ENCODE peak calls at places on chromosomes 16 and 17, in seven cellular contexts. G is tibial artery, F is neural progenitor cell, T is astrocyte, Q is GM23338, J is brain microvascular endothelial cell, E is IMR-90. B is an unnamed sample.

GRCh38 chr16:75248536-75249380 is 2.7 kb downstream of the BCAR1 start:
- DNase-seq in G (no peak), F (no peak), T (no peak), Q (no peak), J (no peak), E (no peak), B (no peak)

GRCh38 chr16:52446076-52446475 is 100.9 kb downstream of the TOX3 start:
- DNase-seq in G (no peak), F (no peak), T (no peak), Q (no peak), J (no peak), E (no peak), B (no peak)

GRCh38 chr17:68497885-68498319 is 14.3 kb upstream of the PRKAR1A start:
- DNase-seq in G (no peak), F (no peak), T (no peak), Q (no peak), J (no peak), E (no peak), B (no peak)

GRCh38 chr17:50267074-50267841 is 7.0 kb upstream of the TMEM92 start:
- DNase-seq in G (no peak), F (no peak), T (no peak), Q (no peak), J (no peak), E (peak), B (peak)

GRCh38 chr17:50470451-50470850 is 1.8 kb upstream of the CHAD start:
- DNase-seq in G (no peak), F (no peak), T (no peak), Q (no peak), J (no peak), E (no peak), B (no peak)

GRCh38 chr17:72943826-72944689 is 148.4 kb downstream of the SLC39A11 start:
- DNase-seq in G (no peak), F (no peak), T (no peak), Q (no peak), J (no peak), E (no peak), B (no peak)

GRCh38 chr17:61009619-61010018 is 332.0 kb downstream of the BCAS3 start:
- DNase-seq in G (no peak), F (no peak), T (peak), Q (no peak), J (peak), E (peak), B (no peak)

GRCh38 chr17:56819431-56820145 is 14.1 kb downstream of the C17orf67 start:
- DNase-seq in G (peak), F (peak), T (peak), Q (peak), J (peak), E (peak), B (peak)

GRCh38 chr17:75459590-75460267 is 3.3 kb downstream of the TMEM94 start:
- DNase-seq in G (no peak), F (no peak), T (no peak), Q (no peak), J (no peak), E (no peak), B (no peak)

GRCh38 chr17:42342242-42343008 is 45.8 kb downstream of the STAT3 start:
- DNase-seq in G (no peak), F (no peak), T (peak), Q (no peak), J (peak), E (peak), B (peak)

GRCh38 chr17:70093163-70093562 is 18.1 kb downstream of the KCNJ16 start:
- DNase-seq in G (no peak), F (no peak), T (no peak), Q (no peak), J (no peak), E (no peak), B (no peak)
- TF ChIP-seq CTCF in G (no peak), F (no peak), T (no peak), Q (no peak), J (no peak), E (no peak), B (no peak)

DNA sequence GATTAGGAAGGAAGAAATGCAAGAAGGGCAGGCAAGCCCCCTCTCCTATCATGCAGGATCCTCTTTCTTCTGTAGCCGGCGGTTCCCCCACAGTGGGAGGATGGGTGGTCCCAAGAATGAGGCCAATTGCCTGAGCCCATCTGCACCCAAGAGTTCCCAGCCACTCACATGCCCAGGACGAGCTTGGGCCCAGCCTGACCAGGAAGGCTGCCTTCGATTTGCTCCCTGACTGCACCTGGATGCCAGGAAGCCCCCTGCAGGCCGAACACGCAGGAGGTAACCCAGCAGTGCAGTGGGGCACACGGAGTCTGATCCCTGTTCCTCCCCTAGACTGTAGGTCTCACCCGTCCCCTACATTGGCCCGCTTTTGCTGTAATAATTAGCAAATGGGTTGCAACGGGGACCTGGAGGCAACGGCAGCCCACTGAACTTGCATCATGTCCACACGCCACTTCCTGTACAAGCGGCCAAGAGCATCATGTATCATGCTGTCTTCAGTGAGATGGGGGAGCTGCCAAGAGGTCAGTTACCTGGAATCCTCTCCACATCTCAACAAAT is 67.5 kb downstream of the AMFR start:
- DNase-seq in G (no peak), F (peak), T (no peak), Q (peak), J (no peak), E (no peak), B (no peak)
- TF ChIP-seq CTCF in G (no peak), F (no peak), T (no peak), Q (peak), J (peak), E (no peak), B (peak)

GRCh38 chr16:73219176-73219575 is 171.2 kb upstream of the ZFHX3 start:
- DNase-seq in G (no peak), F (no peak), T (no peak), Q (no peak), J (no peak), E (no peak), B (no peak)
- TF ChIP-seq CTCF in G (no peak), F (peak), T (peak), Q (peak), J (peak), E (no peak), B (peak)

GRCh38 chr16:21239646-21240045 is 6.1 kb downstream of the ANKS4B start:
- DNase-seq in G (no peak), F (no peak), T (no peak), Q (no peak), J (no peak), E (no peak), B (no peak)
- TF ChIP-seq CTCF in G (no peak), F (no peak), T (no peak), Q (no peak), J (no peak), E (no peak), B (no peak)

GRCh38 chr16:30956601-30957455 is 726 bp upstream of the SETD1A start:
- DNase-seq in G (peak), F (peak), T (peak), Q (peak), J (peak), E (peak), B (peak)
- TF ChIP-seq CTCF in G (peak), F (peak), T (no peak), Q (peak), J (peak), E (peak), B (peak)

GRCh38 chr16:56331399-56331798 is 93.9 kb downstream of the AMFR start:
- DNase-seq in G (no peak), F (no peak), T (no peak), Q (no peak), J (no peak), E (no peak), B (no peak)

GRCh38 chr16:56334761-56335160 is 90.6 kb downstream of the AMFR start:
- DNase-seq in G (no peak), F (no peak), T (no peak), Q (no peak), J (no peak), E (no peak), B (no peak)

GRCh38 chr16:56330476-56330875 is 94.9 kb downstream of the AMFR start:
- DNase-seq in G (no peak), F (no peak), T (no peak), Q (no peak), J (no peak), E (no peak), B (no peak)

GRCh38 chr16:56331915-56332314 is 93.4 kb downstream of the AMFR start:
- DNase-seq in G (no peak), F (no peak), T (no peak), Q (no peak), J (no peak), E (no peak), B (no peak)

GRCh38 chr16:56332464-56333079 is 92.8 kb downstream of the AMFR start:
- DNase-seq in G (peak), F (peak), T (peak), Q (peak), J (peak), E (peak), B (peak)
- TF ChIP-seq CTCF in G (no peak), F (peak), T (no peak), Q (peak), J (peak), E (peak), B (peak)

GRCh38 chr17:32016231-32016630 is 9.0 kb downstream of the LRRC37B start:
- DNase-seq in G (no peak), F (no peak), T (no peak), Q (no peak), J (no peak), E (no peak), B (no peak)
- TF ChIP-seq CTCF in G (no peak), F (no peak), T (no peak), Q (no peak), J (no peak), E (no peak), B (no peak)

DNA sequence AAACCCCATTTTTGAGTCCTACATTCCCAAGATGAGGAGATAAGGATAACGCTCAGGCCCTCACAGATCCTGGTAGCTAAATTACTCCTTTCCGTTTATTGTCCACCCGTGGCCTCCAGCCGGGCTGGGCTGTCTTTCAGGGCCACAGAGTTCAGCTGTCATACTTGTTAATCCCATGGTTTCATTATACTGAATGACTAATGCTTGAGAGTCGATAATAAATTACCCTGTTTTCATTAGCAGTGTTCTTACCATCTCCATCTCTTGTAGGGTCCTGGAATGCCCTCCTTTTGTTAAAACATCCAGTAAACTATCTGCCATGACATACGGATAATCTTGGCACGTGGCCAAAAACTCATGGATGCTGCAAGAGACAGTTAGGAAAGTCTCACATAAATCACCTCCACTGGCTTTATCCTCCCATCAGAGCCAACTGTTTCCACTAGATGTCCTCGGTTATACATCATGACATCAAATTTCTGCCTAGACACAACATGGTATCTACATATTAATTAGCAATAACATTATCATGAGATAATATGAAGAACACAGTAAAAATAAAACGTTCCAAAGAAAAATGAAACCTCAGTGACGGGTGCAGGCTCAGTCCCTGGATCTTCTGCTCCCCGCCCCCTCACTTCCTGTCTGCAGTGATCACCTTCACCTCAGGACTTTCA is 45.3 kb downstream of the BRD7 start:
- DNase-seq in G (no peak), F (no peak), T (no peak), Q (no peak), J (peak), E (peak), B (peak)
- TF ChIP-seq CTCF in G (no peak), F (peak), T (peak), Q (peak), J (peak), E (peak), B (peak)

DNA sequence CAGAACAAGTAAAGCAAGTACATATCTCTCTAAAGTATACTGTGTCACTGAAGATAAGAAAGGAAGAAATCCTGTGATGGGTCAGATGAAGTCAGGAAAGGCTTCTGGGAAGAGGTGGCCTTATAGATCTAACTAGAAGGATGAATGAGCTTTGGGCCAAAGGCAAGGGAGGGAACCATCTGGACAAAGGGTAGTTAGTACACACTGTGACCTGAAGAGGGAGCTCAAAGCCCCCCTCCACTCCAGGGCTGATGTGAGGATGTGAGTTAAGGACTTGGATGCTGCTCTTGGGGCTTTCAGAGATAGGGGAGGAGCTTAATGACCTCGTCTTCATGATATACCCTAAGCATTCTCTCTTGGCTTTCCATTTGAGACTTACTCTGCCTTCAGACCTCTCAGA is 185.3 kb upstream of the CACNG3 start:
- DNase-seq in G (no peak), F (peak), T (peak), Q (peak), J (peak), E (peak), B (no peak)
- TF ChIP-seq CTCF in G (no peak), F (peak), T (peak), Q (peak), J (no peak), E (peak), B (peak)

B was measured in HFFc6.